ENCODE peak calls at places on chromosomes 3 and 15, in ten cellular contexts. A is stimulated activated CD4-positive, alpha-beta T cell treated with anti-CD3 and anti-CD28 coated beads, Interleukin-15, amount 100 ng/mL, for 1 hour; T is iris pigment epithelial cell; H is Kasumi-1; O is endothelial cell; W is left ventricle myocardium inferior; X is activated naive CD4-positive, alpha-beta T cell treated with Interleukin-2 at 50 U/mL for 16 hours; L is foreskin melanocyte; U is NCI-H2081; I is upper lobe of right lung. K is an unnamed sample.

GRCh38 chr3:10280571-10280970 is 12.2 kb downstream of the GHRL start:
- DNase-seq in A (no peak), L (no peak), O (no peak), U (no peak), W (no peak), T (no peak), H (no peak), X (no peak), I (peak; percentile 26), K (no peak)

GRCh38 chr15:51904931-51905330 is 66.6 kb downstream of the LEO1 start:
- DNase-seq in U (no peak), A (no peak), O (no peak), W (no peak), L (no peak), H (no peak), X (no peak), I (no peak), T (no peak), K (no peak)

GRCh38 chr15:49847937-49848823 is 227.3 kb downstream of the DTWD1 start:
- DNase-seq in W (no peak), T (peak; percentile 98), X (no peak), A (no peak), H (no peak), U (no peak), L (no peak), I (no peak), O (no peak), K (no peak)

GRCh38 chr3:113018461-113019181 is 27.8 kb downstream of the GTPBP8 start:
- DNase-seq in I (no peak), L (peak; percentile 66), U (no peak), H (peak; percentile 30), O (no peak), X (peak; percentile 7), W (no peak), A (no peak), T (peak; percentile 39), K (no peak)

GRCh38 chr3:44883999-44884431 is 9.6 kb downstream of the TGM4 start:
- DNase-seq in X (no peak), H (no peak), U (peak; percentile 0), O (no peak), W (no peak), L (no peak), A (no peak), I (no peak), T (peak; percentile 96), K (no peak)

GRCh38 chr3:127488740-127489139 is 101.8 kb downstream of the TPRA1 start:
- DNase-seq in U (no peak), L (no peak), A (no peak), O (no peak), H (no peak), W (no peak), X (no peak), T (no peak), I (no peak), K (no peak)

GRCh38 chr3:136862611-136862951 is 573 bp downstream of the NCK1 start:
- DNase-seq in U (peak; percentile 69), H (peak; percentile 38), W (peak; percentile 48), L (peak; percentile 25), T (peak; percentile 75), O (peak; percentile 50), I (peak; percentile 86), A (peak; percentile 10), X (peak; percentile 47), K (peak; percentile 38)

GRCh38 chr3:62529230-62529629 is 155.9 kb upstream of the FEZF2 start:
- DNase-seq in O (peak; percentile 74), X (no peak), W (peak; percentile 34), H (no peak), U (no peak), A (no peak), T (peak; percentile 23), I (no peak), L (peak; percentile 3), K (no peak)

GRCh38 chr3:78666458-78666800 is 1101.4 kb downstream of the ROBO1 start:
- DNase-seq in U (no peak), I (no peak), T (peak; percentile 84), L (no peak), W (no peak), O (no peak), H (no peak), X (no peak), A (no peak), K (no peak)

GRCh38 chr15:78340243-78341056 is at the start of gene CRABP1:
- DNase-seq in A (no peak), H (no peak), U (no peak), L (no peak), W (no peak), T (no peak), I (no peak), O (no peak), X (no peak), K (no peak)

GRCh38 chr15:64731012-64731806 is 44.2 kb downstream of the RBPMS2 start:
- DNase-seq in I (peak; percentile 91), L (peak; percentile 37), T (peak; percentile 59), U (peak; percentile 83), X (peak; percentile 86), H (peak; percentile 73), W (peak; percentile 83), A (peak; percentile 65), O (peak; percentile 88), K (peak; percentile 81)

GRCh38 chr15:86481720-86482119 is 402.0 kb downstream of the AGBL1 start:
- DNase-seq in O (no peak), A (no peak), X (no peak), I (no peak), T (no peak), U (no peak), W (no peak), L (no peak), H (no peak), K (no peak)

GRCh38 chr3:189507856-189508255 is 123.3 kb upstream of the TP63 start:
- DNase-seq in U (no peak), T (no peak), A (no peak), W (no peak), O (no peak), L (no peak), I (no peak), H (peak; percentile 61), X (no peak), K (no peak)

GRCh38 chr15:58179741-58180381 is 41.7 kb downstream of the AQP9 start:
- DNase-seq in I (no peak), X (no peak), H (no peak), O (peak; percentile 6), U (no peak), L (peak; percentile 30), T (peak; percentile 5), W (no peak), A (no peak), K (no peak)

GRCh38 chr3:138960417-138960852 is 13.4 kb downstream of the FOXL2NB start:
- DNase-seq in L (no peak), I (no peak), U (no peak), O (no peak), T (no peak), W (no peak), X (no peak), H (no peak), A (no peak), K (no peak)

GRCh38 chr3:152505926-152506325 is 237.2 kb downstream of the MBNL1 start:
- DNase-seq in H (no peak), X (peak; percentile 10), W (no peak), O (no peak), I (no peak), L (no peak), A (no peak), T (no peak), U (no peak), K (no peak)

GRCh38 chr15:66995257-66995656 is 70.1 kb upstream of the SMAD3 start:
- DNase-seq in I (no peak), A (no peak), O (no peak), H (no peak), T (peak; percentile 53), W (no peak), L (no peak), U (no peak), X (no peak), K (no peak)

GRCh38 chr15:85756411-85757072 is 38.2 kb downstream of the KLHL25 start:
- DNase-seq in L (no peak), X (no peak), U (no peak), H (no peak), W (peak; percentile 7), O (no peak), T (peak; percentile 25), A (no peak), I (no peak), K (peak; percentile 17)

GRCh38 chr15:44536962-44537727 is at the start of gene EIF3J:
- DNase-seq in I (peak; percentile 97), O (peak; percentile 92), T (peak; percentile 98), A (peak; percentile 90), W (peak; percentile 95), X (peak; percentile 95), H (peak; percentile 80), U (peak; percentile 94), L (peak; percentile 48), K (peak; percentile 96)

GRCh38 chr3:172467170-172467824 is 19.0 kb upstream of the GHSR start:
- DNase-seq in O (no peak), A (no peak), U (no peak), T (peak; percentile 89), I (no peak), W (no peak), X (no peak), L (no peak), H (no peak), K (no peak)

GRCh38 chr3:17742837-17743659 is 617 bp upstream of the TBC1D5 start:
- DNase-seq in H (no peak), I (no peak), W (peak; percentile 96), X (no peak), T (no peak), L (no peak), A (no peak), U (no peak), O (no peak), K (no peak)

GRCh38 chr3:44235604-44236484 is 5.8 kb upstream of the TOPAZ1 start:
- DNase-seq in U (peak; percentile 50), L (peak; percentile 46), I (peak; percentile 70), A (peak; percentile 19), O (peak; percentile 58), H (peak; percentile 91), W (peak; percentile 30), T (peak; percentile 95), X (peak; percentile 44), K (peak; percentile 59)

GRCh38 chr15:63353261-63353660 is 28.4 kb downstream of the CA12 start:
- DNase-seq in O (no peak), I (no peak), L (no peak), T (no peak), W (no peak), A (no peak), U (no peak), H (no peak), X (no peak), K (no peak)

GRCh38 chr15:74434260-74434915 is 630 bp upstream of the SEMA7A start:
- DNase-seq in T (peak; percentile 13), X (no peak), W (no peak), I (no peak), H (no peak), L (no peak), U (no peak), A (no peak), O (no peak), K (no peak)

GRCh38 chr3:78888650-78889049 is 879.1 kb downstream of the ROBO1 start:
- DNase-seq in U (no peak), L (no peak), A (no peak), W (no peak), I (no peak), T (peak; percentile 34), X (no peak), O (no peak), H (no peak), K (no peak)

GRCh38 chr3:185024966-185025365 is 127.9 kb downstream of the C3orf70 start:
- DNase-seq in I (no peak), X (no peak), A (no peak), W (no peak), H (no peak), U (no peak), L (no peak), O (no peak), T (no peak), K (no peak)

GRCh38 chr3:139934557-139935070 is 371 bp upstream of the CLSTN2 start:
- DNase-seq in O (peak; percentile 73), L (no peak), I (peak; percentile 65), U (peak; percentile 89), X (no peak), A (no peak), W (peak; percentile 69), T (peak; percentile 39), H (no peak), K (peak; percentile 29)

GRCh38 chr3:160474416-160474838 is 24.8 kb upstream of the TRIM59 start:
- DNase-seq in L (no peak), T (peak; percentile 61), W (no peak), O (no peak), X (no peak), I (no peak), U (no peak), H (no peak), A (no peak), K (no peak)

K was measured in gastrocnemius medialis.